ENCODE peak calls at places on chromosomes 2 and 18, in six cellular contexts. W, I, F, Y, L and C are unnamed samples.

GRCh38 chr18:46278481-46279465 is 174.6 kb downstream of the HAUS1 start:
- DNase-seq in W (no peak), I (no peak), F (no peak), Y (no peak), L (no peak), C (no peak)

GRCh38 chr18:55221577-55221976 is 262.3 kb upstream of the CCDC68 start:
- DNase-seq in W (no peak), I (no peak), F (no peak), Y (no peak), L (no peak), C (no peak)

GRCh38 chr2:109336296-109336695 is 207.3 kb downstream of the SH3RF3 start:
- DNase-seq in W (no peak), I (no peak), F (no peak), Y (no peak), L (no peak), C (no peak)

GRCh38 chr2:215410932-215411285 is 25.0 kb downstream of the FN1 start:
- DNase-seq in W (no peak), I (no peak), F (no peak), Y (no peak), L (no peak), C (no peak)

GRCh38 chr2:80624062-80624461 is 319.5 kb upstream of the LRRTM1 start:
- DNase-seq in W (no peak), I (no peak), F (no peak), Y (no peak), L (no peak), C (no peak)

GRCh38 chr2:5696741-5697521 is 4.7 kb downstream of the SOX11 start:
- DNase-seq in W (no peak), I (no peak), F (no peak), Y (no peak), L (no peak), C (no peak)

GRCh38 chr2:174340400-174341300 is 5.9 kb downstream of the SP9 start:
- DNase-seq in W (peak), I (no peak), F (no peak), Y (no peak), L (no peak), C (no peak)

GRCh38 chr2:31428001-31428418 is 13.5 kb upstream of the XDH start:
- DNase-seq in W (no peak), I (no peak), F (no peak), Y (no peak), L (no peak), C (no peak)

GRCh38 chr2:135797497-135798274 is 39.3 kb downstream of the LCT start:
- DNase-seq in W (peak), I (peak), F (peak), Y (peak), L (peak), C (no peak)

GRCh38 chr2:144693179-144693578 is 173.3 kb upstream of the ZEB2 start:
- DNase-seq in W (no peak), I (no peak), F (no peak), Y (no peak), L (no peak), C (no peak)

GRCh38 chr2:236969075-236969474 is 116.6 kb upstream of the COPS8 start:
- DNase-seq in W (no peak), I (no peak), F (no peak), Y (no peak), L (no peak), C (no peak)

GRCh38 chr18:55405655-55406373 is 182.2 kb downstream of the TCF4 start:
- DNase-seq in W (peak), I (peak), F (no peak), Y (no peak), L (peak), C (peak)

GRCh38 chr2:238860966-238861730 is 13.3 kb downstream of the TWIST2 start:
- DNase-seq in W (no peak), I (peak), F (no peak), Y (no peak), L (no peak), C (peak)

GRCh38 chr18:3982541-3982940 is 472.6 kb downstream of the DLGAP1 start:
- DNase-seq in W (no peak), I (no peak), F (no peak), Y (no peak), L (no peak), C (no peak)

GRCh38 chr2:106995560-106995959 is 109.6 kb upstream of the ST6GAL2 start:
- DNase-seq in W (no peak), I (no peak), F (no peak), Y (no peak), L (no peak), C (no peak)

GRCh38 chr18:59929621-59930295 is 30.0 kb downstream of the PMAIP1 start:
- DNase-seq in W (no peak), I (no peak), F (no peak), Y (no peak), L (no peak), C (no peak)

GRCh38 chr2:147531299-147531698 is 313.5 kb upstream of the ACVR2A start:
- DNase-seq in W (no peak), I (no peak), F (no peak), Y (no peak), L (no peak), C (no peak)

GRCh38 chr2:7911196-7911595 is 770.7 kb upstream of the ID2 start:
- DNase-seq in W (no peak), I (no peak), F (no peak), Y (no peak), L (no peak), C (no peak)

GRCh38 chr2:68946117-68946516 is 6.6 kb downstream of the GKN2 start:
- DNase-seq in W (no peak), I (peak), F (no peak), Y (no peak), L (peak), C (no peak)

GRCh38 chr18:60295776-60296175 is 76.8 kb downstream of the MC4R start:
- DNase-seq in W (no peak), I (no peak), F (no peak), Y (no peak), L (no peak), C (no peak)

GRCh38 chr2:98565286-98565860 is 42.9 kb downstream of the COA5 start:
- DNase-seq in W (no peak), I (no peak), F (no peak), Y (no peak), L (no peak), C (no peak)

GRCh38 chr2:8412082-8412481 is 269.8 kb upstream of the ID2 start:
- DNase-seq in W (no peak), I (peak), F (no peak), Y (no peak), L (no peak), C (no peak)

GRCh38 chr18:21458322-21458721 is 142.2 kb downstream of the ESCO1 start:
- DNase-seq in W (no peak), I (no peak), F (no peak), Y (no peak), L (no peak), C (no peak)

GRCh38 chr18:79400091-79400590 is 4.4 kb downstream of the NFATC1 start:
- DNase-seq in W (peak), I (peak), F (peak), Y (peak), L (peak), C (no peak)

GRCh38 chr2:215811409-215812355 is 201.7 kb downstream of the MREG start:
- DNase-seq in W (no peak), I (no peak), F (no peak), Y (no peak), L (no peak), C (no peak)

GRCh38 chr18:48902023-48902855 is 48.5 kb downstream of the SMAD7 start:
- DNase-seq in W (peak), I (peak), F (no peak), Y (no peak), L (peak), C (peak)

GRCh38 chr18:57772387-57772799 is 30.7 kb downstream of the ATP8B1 start:
- DNase-seq in W (no peak), I (peak), F (no peak), Y (no peak), L (peak), C (no peak)

GRCh38 chr2:113171359-113172075 is 2.3 kb upstream of the PSD4 start:
- DNase-seq in W (no peak), I (no peak), F (no peak), Y (no peak), L (no peak), C (no peak)

GRCh38 chr2:191910518-191910917 is 63.6 kb upstream of the CAVIN2 start:
- DNase-seq in W (no peak), I (no peak), F (no peak), Y (no peak), L (no peak), C (no peak)

GRCh38 chr18:21433436-21433835 is 167.1 kb downstream of the ESCO1 start:
- DNase-seq in W (no peak), I (no peak), F (no peak), Y (no peak), L (no peak), C (no peak)

GRCh38 chr18:26677957-26678356 is 129.6 kb upstream of the KCTD1 start:
- DNase-seq in W (no peak), I (no peak), F (no peak), Y (no peak), L (no peak), C (no peak)

GRCh38 chr2:30267161-30267568 is 35.8 kb downstream of the LBH start:
- DNase-seq in W (no peak), I (no peak), F (peak), Y (peak), L (no peak), C (no peak)

GRCh38 chr2:182862003-182862402 is 4.4 kb downstream of the FRZB start:
- DNase-seq in W (no peak), I (peak), F (no peak), Y (no peak), L (peak), C (no peak)

GRCh38 chr2:32678825-32679224 is 51.0 kb downstream of the TTC27 start:
- DNase-seq in W (no peak), I (no peak), F (no peak), Y (no peak), L (no peak), C (no peak)

GRCh38 chr2:236536727-236537398 is 32.8 kb upstream of the ACKR3 start:
- DNase-seq in W (no peak), I (no peak), F (peak), Y (peak), L (no peak), C (no peak)

GRCh38 chr2:40251146-40251545 is 200.7 kb downstream of the SLC8A1 start:
- DNase-seq in W (no peak), I (peak), F (no peak), Y (no peak), L (no peak), C (no peak)

GRCh38 chr2:202267495-202267894 is 1.9 kb downstream of the NOP58 start:
- DNase-seq in W (no peak), I (no peak), F (no peak), Y (no peak), L (no peak), C (no peak)

GRCh38 chr2:144648837-144649485 is 129.0 kb upstream of the ZEB2 start:
- DNase-seq in W (no peak), I (no peak), F (no peak), Y (no peak), L (no peak), C (no peak)

GRCh38 chr18:48330016-48330991 is 78.9 kb downstream of the ZBTB7C start:
- DNase-seq in W (peak), I (no peak), F (no peak), Y (no peak), L (peak), C (no peak)